ENCODE peak calls at places on chromosome 2, in six cellular contexts. One of them, this sample, is unnamed.

GRCh38 chr2:234961784-234962183 is 10.0 kb downstream of the SH3BP4 start:
- DNase-seq in Right ventricle myocardium superior: no peak
- DNase-seq in NCI-H460: no peak
- DNase-seq in iPS-NIHi11: no peak
- DNase-seq in stimulated activated CD4-positive, alpha-beta T cell treated with anti-CD3 and anti-CD28 coated beads, Interleukin-2, amount 100 ng/mL, for 48 hours: no peak
- DNase-seq in lower lobe of right lung: no peak
- DNase-seq in this sample: no peak

GRCh38 chr2:121075641-121076500 is 209.1 kb downstream of the TFCP2L1 start:
- DNase-seq in Right ventricle myocardium superior: no peak
- DNase-seq in iPS-NIHi11: peak
- DNase-seq in stimulated activated CD4-positive, alpha-beta T cell treated with anti-CD3 and anti-CD28 coated beads, Interleukin-2, amount 100 ng/mL, for 48 hours: no peak
- DNase-seq in NCI-H460: no peak
- DNase-seq in lower lobe of right lung: no peak
- DNase-seq in this sample: peak

GRCh38 chr2:202009019-202009481 is 24.6 kb upstream of the FZD7 start:
- DNase-seq in lower lobe of right lung: no peak
- DNase-seq in Right ventricle myocardium superior: peak
- DNase-seq in NCI-H460: no peak
- DNase-seq in stimulated activated CD4-positive, alpha-beta T cell treated with anti-CD3 and anti-CD28 coated beads, Interleukin-2, amount 100 ng/mL, for 48 hours: no peak
- DNase-seq in iPS-NIHi11: no peak
- DNase-seq in this sample: no peak

GRCh38 chr2:119428488-119429224 is 3.0 kb upstream of the TMEM37 start:
- DNase-seq in lower lobe of right lung: peak
- DNase-seq in NCI-H460: no peak
- DNase-seq in iPS-NIHi11: no peak
- DNase-seq in stimulated activated CD4-positive, alpha-beta T cell treated with anti-CD3 and anti-CD28 coated beads, Interleukin-2, amount 100 ng/mL, for 48 hours: no peak
- DNase-seq in Right ventricle myocardium superior: no peak
- DNase-seq in this sample: no peak

GRCh38 chr2:40130251-40130994 is 321.5 kb downstream of the SLC8A1 start:
- DNase-seq in lower lobe of right lung: no peak
- DNase-seq in NCI-H460: no peak
- DNase-seq in stimulated activated CD4-positive, alpha-beta T cell treated with anti-CD3 and anti-CD28 coated beads, Interleukin-2, amount 100 ng/mL, for 48 hours: no peak
- DNase-seq in Right ventricle myocardium superior: peak
- DNase-seq in iPS-NIHi11: no peak
- DNase-seq in this sample: no peak

GRCh38 chr2:83572400-83572799 is 886.7 kb downstream of the SUCLG1 start:
- DNase-seq in iPS-NIHi11: no peak
- DNase-seq in lower lobe of right lung: no peak
- DNase-seq in stimulated activated CD4-positive, alpha-beta T cell treated with anti-CD3 and anti-CD28 coated beads, Interleukin-2, amount 100 ng/mL, for 48 hours: no peak
- DNase-seq in Right ventricle myocardium superior: no peak
- DNase-seq in NCI-H460: no peak
- DNase-seq in this sample: no peak

GRCh38 chr2:30373881-30374302 is 73.2 kb upstream of the LCLAT1 start:
- DNase-seq in stimulated activated CD4-positive, alpha-beta T cell treated with anti-CD3 and anti-CD28 coated beads, Interleukin-2, amount 100 ng/mL, for 48 hours: no peak
- DNase-seq in Right ventricle myocardium superior: no peak
- DNase-seq in lower lobe of right lung: no peak
- DNase-seq in NCI-H460: no peak
- DNase-seq in iPS-NIHi11: no peak
- DNase-seq in this sample: no peak

GRCh38 chr2:64538764-64539433 is 14.8 kb downstream of the AFTPH start:
- DNase-seq in stimulated activated CD4-positive, alpha-beta T cell treated with anti-CD3 and anti-CD28 coated beads, Interleukin-2, amount 100 ng/mL, for 48 hours: no peak
- DNase-seq in Right ventricle myocardium superior: no peak
- DNase-seq in NCI-H460: no peak
- DNase-seq in iPS-NIHi11: no peak
- DNase-seq in lower lobe of right lung: no peak
- DNase-seq in this sample: no peak

GRCh38 chr2:46471-47345 is at the start of gene FAM110C:
- DNase-seq in NCI-H460: no peak
- DNase-seq in stimulated activated CD4-positive, alpha-beta T cell treated with anti-CD3 and anti-CD28 coated beads, Interleukin-2, amount 100 ng/mL, for 48 hours: peak
- DNase-seq in Right ventricle myocardium superior: peak
- DNase-seq in lower lobe of right lung: peak
- DNase-seq in iPS-NIHi11: peak
- DNase-seq in this sample: no peak

GRCh38 chr2:28390857-28391563 is 1.6 kb upstream of the FOSL2 start:
- DNase-seq in lower lobe of right lung: peak
- DNase-seq in NCI-H460: peak
- DNase-seq in iPS-NIHi11: peak
- DNase-seq in Right ventricle myocardium superior: peak
- DNase-seq in stimulated activated CD4-positive, alpha-beta T cell treated with anti-CD3 and anti-CD28 coated beads, Interleukin-2, amount 100 ng/mL, for 48 hours: no peak
- DNase-seq in this sample: no peak

GRCh38 chr2:64640153-64641044 is 13.3 kb downstream of the SERTAD2 start:
- DNase-seq in iPS-NIHi11: no peak
- DNase-seq in NCI-H460: no peak
- DNase-seq in stimulated activated CD4-positive, alpha-beta T cell treated with anti-CD3 and anti-CD28 coated beads, Interleukin-2, amount 100 ng/mL, for 48 hours: no peak
- DNase-seq in Right ventricle myocardium superior: no peak
- DNase-seq in lower lobe of right lung: no peak
- DNase-seq in this sample: peak

GRCh38 chr2:174765576-174765975 is 1.3 kb upstream of the CHRNA1 start:
- DNase-seq in iPS-NIHi11: no peak
- DNase-seq in NCI-H460: no peak
- DNase-seq in stimulated activated CD4-positive, alpha-beta T cell treated with anti-CD3 and anti-CD28 coated beads, Interleukin-2, amount 100 ng/mL, for 48 hours: no peak
- DNase-seq in Right ventricle myocardium superior: no peak
- DNase-seq in lower lobe of right lung: no peak
- DNase-seq in this sample: no peak

GRCh38 chr2:124542932-124543640 is 518.0 kb downstream of the CNTNAP5 start:
- DNase-seq in stimulated activated CD4-positive, alpha-beta T cell treated with anti-CD3 and anti-CD28 coated beads, Interleukin-2, amount 100 ng/mL, for 48 hours: no peak
- DNase-seq in iPS-NIHi11: no peak
- DNase-seq in lower lobe of right lung: no peak
- DNase-seq in Right ventricle myocardium superior: peak
- DNase-seq in NCI-H460: no peak
- DNase-seq in this sample: no peak

GRCh38 chr2:11128258-11128951 is 26.9 kb upstream of the SLC66A3 start:
- DNase-seq in stimulated activated CD4-positive, alpha-beta T cell treated with anti-CD3 and anti-CD28 coated beads, Interleukin-2, amount 100 ng/mL, for 48 hours: no peak
- DNase-seq in NCI-H460: no peak
- DNase-seq in iPS-NIHi11: no peak
- DNase-seq in lower lobe of right lung: no peak
- DNase-seq in Right ventricle myocardium superior: no peak
- DNase-seq in this sample: no peak

GRCh38 chr2:207766697-207767460 is 2.8 kb downstream of the FZD5 start:
- DNase-seq in stimulated activated CD4-positive, alpha-beta T cell treated with anti-CD3 and anti-CD28 coated beads, Interleukin-2, amount 100 ng/mL, for 48 hours: no peak
- DNase-seq in NCI-H460: no peak
- DNase-seq in iPS-NIHi11: no peak
- DNase-seq in lower lobe of right lung: peak
- DNase-seq in Right ventricle myocardium superior: no peak
- DNase-seq in this sample: no peak

GRCh38 chr2:140916410-140916809 is 1214.4 kb downstream of the LRP1B start:
- DNase-seq in lower lobe of right lung: no peak
- DNase-seq in Right ventricle myocardium superior: no peak
- DNase-seq in stimulated activated CD4-positive, alpha-beta T cell treated with anti-CD3 and anti-CD28 coated beads, Interleukin-2, amount 100 ng/mL, for 48 hours: no peak
- DNase-seq in iPS-NIHi11: no peak
- DNase-seq in NCI-H460: no peak
- DNase-seq in this sample: no peak

GRCh38 chr2:65071499-65072180 is 15.4 kb downstream of the CEP68 start:
- DNase-seq in Right ventricle myocardium superior: no peak
- DNase-seq in stimulated activated CD4-positive, alpha-beta T cell treated with anti-CD3 and anti-CD28 coated beads, Interleukin-2, amount 100 ng/mL, for 48 hours: no peak
- DNase-seq in lower lobe of right lung: no peak
- DNase-seq in NCI-H460: no peak
- DNase-seq in iPS-NIHi11: peak
- DNase-seq in this sample: no peak

GRCh38 chr2:170324640-170325046 is 146.7 kb downstream of the MYO3B start:
- DNase-seq in NCI-H460: peak
- DNase-seq in Right ventricle myocardium superior: no peak
- DNase-seq in iPS-NIHi11: peak
- DNase-seq in stimulated activated CD4-positive, alpha-beta T cell treated with anti-CD3 and anti-CD28 coated beads, Interleukin-2, amount 100 ng/mL, for 48 hours: peak
- DNase-seq in lower lobe of right lung: no peak
- DNase-seq in this sample: peak

GRCh38 chr2:27073782-27074181 is 2.3 kb upstream of the OST4 start:
- DNase-seq in stimulated activated CD4-positive, alpha-beta T cell treated with anti-CD3 and anti-CD28 coated beads, Interleukin-2, amount 100 ng/mL, for 48 hours: no peak
- DNase-seq in iPS-NIHi11: no peak
- DNase-seq in lower lobe of right lung: no peak
- DNase-seq in NCI-H460: no peak
- DNase-seq in Right ventricle myocardium superior: no peak
- DNase-seq in this sample: no peak

This sample was measured in pons.